ENCODE peak calls at places on chromosomes 13 and 19, in seven cellular contexts. B is neural progenitor cell, D is left ventricle myocardium inferior, N is fibroblast of lung, V is GM23248, H is A549, E is upper lobe of left lung. W is an unnamed sample.
A peak's percentile ranks its signal among the peaks of the same experiment; 100 is the strongest.

GRCh38 chr13:27789495-27790303 is 2.6 kb upstream of the GSX1 start:
- DNase-seq in H (no peak), N (no peak), B (peak; percentile 70), E (peak; percentile 82), D (no peak), V (no peak), W (no peak)

GRCh38 chr13:77544365-77544764 is 8.9 kb downstream of the SCEL start:
- DNase-seq in B (no peak), V (peak; percentile 17), N (peak; percentile 70), E (no peak), H (no peak), D (peak; percentile 72), W (peak; percentile 56)

GRCh38 chr19:29812080-29812880 is 489 bp downstream of the CCNE1 start:
- DNase-seq in V (peak; percentile 38), H (no peak), E (peak; percentile 90), B (peak; percentile 53), D (peak; percentile 20), N (no peak), W (no peak)

GRCh38 chr13:105240356-105240755 is 1295.1 kb downstream of the EFNB2 start:
- DNase-seq in H (no peak), B (no peak), E (no peak), V (no peak), N (no peak), D (no peak), W (no peak)

GRCh38 chr13:27341616-27342015 is 71.0 kb downstream of the RASL11A start:
- DNase-seq in V (no peak), B (no peak), E (no peak), N (no peak), H (peak; percentile 9), D (no peak), W (no peak)

GRCh38 chr13:28659611-28659970 is 661 bp downstream of the POMP start:
- DNase-seq in E (no peak), H (no peak), V (peak; percentile 87), D (no peak), N (peak; percentile 72), B (no peak), W (no peak)

GRCh38 chr13:32824061-32824460 is 192.2 kb upstream of the KL start:
- DNase-seq in V (no peak), H (no peak), E (peak; percentile 58), N (no peak), B (no peak), D (no peak), W (no peak)

GRCh38 chr13:33884506-33885221 is 66.7 kb downstream of the RFC3 start:
- DNase-seq in V (no peak), H (no peak), E (no peak), N (no peak), D (no peak), B (no peak), W (no peak)

GRCh38 chr19:35332817-35333216 is 3.8 kb downstream of the CD22 start:
- DNase-seq in V (no peak), B (no peak), H (no peak), D (no peak), N (no peak), E (no peak), W (no peak)

GRCh38 chr19:51163257-51163656 is 21.2 kb downstream of the SIGLEC7 start:
- DNase-seq in V (no peak), H (no peak), N (no peak), B (no peak), E (no peak), D (no peak), W (no peak)

GRCh38 chr13:28297341-28297740 is 159.0 kb downstream of the PAN3 start:
- DNase-seq in D (no peak), H (no peak), V (no peak), B (peak; percentile 67), N (peak; percentile 6), E (no peak), W (no peak)

GRCh38 chr19:49149652-49150105 is 5.5 kb downstream of the HRC start:
- DNase-seq in D (peak; percentile 61), N (peak; percentile 82), V (peak; percentile 83), B (peak; percentile 92), E (no peak), H (peak; percentile 91), W (peak; percentile 77)

GRCh38 chr13:111872475-111873150 is 194.3 kb upstream of the SOX1 start:
- DNase-seq in N (no peak), B (no peak), D (no peak), E (no peak), H (no peak), V (no peak), W (no peak)

GRCh38 chr19:49875801-49876421 is 1.2 kb downstream of the AKT1S1 start:
- DNase-seq in N (no peak), V (peak; percentile 68), E (peak; percentile 89), H (no peak), D (peak; percentile 64), B (peak; percentile 83), W (peak; percentile 60)

GRCh38 chr19:33879818-33880575 is 83.3 kb downstream of the KCTD15 start:
- DNase-seq in B (no peak), N (no peak), D (peak; percentile 31), H (no peak), V (no peak), E (peak; percentile 65), W (no peak)

GRCh38 chr13:75637101-75637774 is 1.1 kb downstream of the LMO7 start:
- DNase-seq in H (no peak), E (no peak), N (no peak), V (peak; percentile 60), D (no peak), B (no peak), W (peak; percentile 16)

GRCh38 chr19:19659646-19660245 is 3.7 kb downstream of the ATP13A1 start:
- DNase-seq in E (no peak), N (no peak), V (no peak), H (no peak), D (no peak), B (no peak), W (no peak)

GRCh38 chr19:13849991-13850909 is 26.7 kb upstream of the NANOS3 start:
- DNase-seq in E (peak; percentile 98), V (peak; percentile 89), B (peak; percentile 87), H (peak; percentile 83), N (peak; percentile 56), D (peak; percentile 88), W (peak; percentile 87)

GRCh38 chr13:80939581-80939980 is 598.7 kb upstream of the SPRY2 start:
- DNase-seq in V (no peak), N (no peak), E (no peak), D (no peak), B (no peak), H (no peak), W (no peak)

GRCh38 chr19:2922987-2923386 is 21.8 kb downstream of the ZNF77 start:
- DNase-seq in N (peak; percentile 11), B (peak; percentile 31), D (no peak), V (no peak), H (no peak), E (no peak), W (no peak)

GRCh38 chr13:41645313-41645712 is 188.0 kb downstream of the RGCC start:
- DNase-seq in D (no peak), H (peak; percentile 15), V (peak; percentile 92), B (no peak), E (no peak), N (peak; percentile 89), W (peak; percentile 73)

GRCh38 chr13:38702609-38703008 is 15.7 kb downstream of the FREM2 start:
- DNase-seq in N (no peak), D (no peak), V (no peak), H (no peak), B (no peak), E (no peak), W (no peak)

GRCh38 chr19:47369923-47370625 is 21.0 kb downstream of the DHX34 start:
- DNase-seq in V (peak; percentile 85), B (no peak), E (no peak), H (no peak), D (no peak), N (peak; percentile 63), W (peak; percentile 35)

GRCh38 chr19:13622727-13623126 is 116.4 kb upstream of the CACNA1A start:
- DNase-seq in V (no peak), H (no peak), N (no peak), D (no peak), B (peak; percentile 56), E (no peak), W (no peak)

GRCh38 chr19:18574691-18575291 is 3.1 kb downstream of the UBA52 start:
- DNase-seq in E (peak; percentile 41), H (no peak), D (no peak), V (no peak), N (no peak), B (no peak), W (no peak)
- H3K4me3 ChIP-seq in E (no peak overlapping the region), H (no peak overlapping the region), D (no peak overlapping the region), V (no peak overlapping the region), N (no peak overlapping the region), B (no peak overlapping the region), W (no peak overlapping the region)

GRCh38 chr13:59208405-59209195 is 955.1 kb downstream of the DIAPH3 start:
- DNase-seq in V (no peak), D (no peak), H (no peak), B (no peak), N (no peak), E (no peak), W (no peak)

DNA sequence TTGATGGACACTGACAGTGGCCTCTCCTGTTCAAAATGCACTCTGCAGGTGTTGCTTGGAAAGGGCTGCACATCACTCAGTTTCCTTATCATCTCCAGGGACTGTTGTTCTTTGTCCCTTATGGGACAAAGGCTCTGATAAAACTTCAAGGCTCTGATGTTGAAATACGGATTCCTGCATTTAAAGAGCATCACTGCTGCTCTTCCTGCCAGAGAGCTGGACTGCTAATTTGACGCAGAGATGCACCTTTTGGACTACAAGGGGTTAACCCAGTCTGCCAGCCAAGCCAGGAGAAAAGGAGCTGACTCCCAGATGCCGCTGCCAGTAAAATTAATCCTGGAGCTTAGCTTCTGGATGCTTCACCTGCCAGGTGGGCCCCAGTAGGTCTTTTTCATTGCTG is 952.1 kb downstream of the DIAPH3 start:
- DNase-seq in V (no peak), D (no peak), B (peak; percentile 23), H (no peak), E (no peak), N (no peak), W (no peak)
- H3K4me3 ChIP-seq in V (no peak overlapping the region), D (no peak overlapping the region), B (no peak overlapping the region), H (no peak overlapping the region), E (no peak overlapping the region), N (no peak overlapping the region), W (no peak overlapping the region)

GRCh38 chr13:49388256-49388655 is 55.6 kb downstream of the CAB39L start:
- DNase-seq in E (no peak), D (no peak), N (no peak), B (no peak), V (no peak), H (no peak), W (no peak)
- H3K4me3 ChIP-seq in E (no peak overlapping the region), D (no peak overlapping the region), N (no peak overlapping the region), B (no peak overlapping the region), V (no peak overlapping the region), H (no peak overlapping the region), W (no peak overlapping the region)

GRCh38 chr19:54407780-54408179 is 7.5 kb upstream of the TTYH1 start:
- DNase-seq in N (no peak), V (no peak), E (no peak), D (no peak), B (no peak), H (no peak), W (no peak)
- H3K4me3 ChIP-seq in N (no peak overlapping the region), V (no peak overlapping the region), E (no peak overlapping the region), D (no peak overlapping the region), B (no peak overlapping the region), H (no peak overlapping the region), W (no peak overlapping the region)

W was measured in MG63.